ENCODE peak calls at places on chromosomes 3 and 15, in four cellular contexts. R, X, I and Y are unnamed samples. For H3K9me3 and H3K36me3, the result is how much of the 10 kb centered on the place peaks cover.

GRCh38 chr3:37645801-37646380 is 215.8 kb upstream of the CTDSPL start:
- DNase-seq in R (no peak), X (no peak), I (no peak), Y (no peak)

GRCh38 chr15:59292393-59292792 is 80.3 kb downstream of the MYO1E start:
- DNase-seq in R (peak), X (peak), I (no peak), Y (no peak)

GRCh38 chr3:64440498-64440897 is 215.2 kb upstream of the PRICKLE2 start:
- DNase-seq in R (peak), X (no peak), I (peak), Y (no peak)

GRCh38 chr15:47717036-47717611 is at the start of gene SEMA6D:
- DNase-seq in R (peak), X (peak), I (peak), Y (peak)

GRCh38 chr3:47016086-47016933 is 36.8 kb downstream of the NBEAL2 start:
- DNase-seq in R (no peak), X (no peak), I (no peak), Y (no peak)

GRCh38 chr15:69145694-69146492 is 14.5 kb upstream of the GLCE start:
- DNase-seq in R (no peak), X (no peak), I (peak), Y (no peak)

GRCh38 chr3:189805375-189806067 is 174.3 kb downstream of the TP63 start:
- DNase-seq in R (no peak), X (no peak), I (no peak), Y (no peak)

GRCh38 chr3:125593991-125594574 is 1.2 kb downstream of the OSBPL11 start:
- DNase-seq in R (peak), X (no peak), I (peak), Y (no peak)

GRCh38 chr15:20349774-20350498 is 191.7 kb downstream of the GOLGA6L6 start:
- DNase-seq in R (no peak), X (no peak), I (no peak), Y (peak)

GRCh38 chr15:20353966-20354883 is 187.4 kb downstream of the GOLGA6L6 start:
- DNase-seq in R (no peak), X (no peak), I (no peak), Y (no peak)

GRCh38 chr15:20355256-20355868 is 186.2 kb downstream of the GOLGA6L6 start:
- DNase-seq in R (no peak), X (no peak), I (no peak), Y (no peak)

GRCh38 chr15:20351448-20351961 is 190.1 kb downstream of the GOLGA6L6 start:
- DNase-seq in R (no peak), X (no peak), I (no peak), Y (no peak)

DNA sequence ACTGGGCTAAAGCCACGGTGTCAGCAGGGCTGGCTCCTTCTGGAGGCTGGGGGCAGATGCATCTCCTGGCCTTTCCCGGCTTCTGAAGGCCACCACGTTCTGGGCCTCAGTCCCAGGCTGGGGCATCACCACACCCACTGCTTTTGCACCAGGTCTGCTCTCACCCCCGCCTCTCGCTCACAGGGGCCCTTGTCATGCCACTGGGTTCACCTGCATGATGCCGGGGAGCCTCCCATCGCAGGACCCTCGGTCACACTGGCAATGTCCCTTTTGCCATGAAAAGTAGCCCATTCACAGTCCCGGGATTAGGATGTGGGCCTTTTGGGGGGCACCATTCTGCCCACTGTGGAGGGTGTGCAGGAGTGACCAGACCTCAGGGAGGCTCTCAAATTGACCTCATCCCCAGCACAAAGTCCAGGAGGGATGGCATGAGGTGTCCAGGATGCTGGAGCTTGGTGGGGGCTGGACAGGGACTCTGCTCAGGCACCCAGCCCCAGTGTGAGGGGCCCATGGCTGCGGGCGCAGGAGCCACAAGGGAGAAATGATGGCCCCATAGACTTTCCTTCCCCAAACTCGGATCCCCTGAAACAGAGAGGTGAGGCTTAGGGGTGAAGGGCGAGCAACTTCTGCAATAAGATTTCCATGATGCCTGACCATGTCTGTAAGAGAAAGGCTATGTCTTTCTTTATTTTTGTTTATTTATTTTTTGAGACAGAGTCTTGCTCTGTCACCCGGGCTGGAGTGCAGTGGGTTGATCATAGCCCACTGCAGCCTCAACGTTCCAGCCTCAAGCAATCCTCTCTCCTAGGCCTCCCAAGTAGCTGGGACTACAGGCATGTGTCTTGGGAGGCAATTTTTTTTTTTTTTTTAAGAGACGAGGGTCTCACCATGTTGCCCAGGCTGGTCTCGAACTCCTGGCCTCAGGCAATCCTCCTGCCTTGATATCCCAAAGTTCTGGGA is 189.1 kb downstream of the GOLGA6L6 start:
- DNase-seq in R (no peak), X (no peak), I (no peak), Y (no peak)
- H3K9me3 ChIP-seq in R (under half), X (under half), I (under half), Y (under half)

GRCh38 chr3:39096775-39097174 is 10.7 kb downstream of the GORASP1 start:
- DNase-seq in R (no peak), X (no peak), I (no peak), Y (no peak)
- H3K36me3 ChIP-seq in R (under half), X (half or more), I (under half), Y (under half)

DNA sequence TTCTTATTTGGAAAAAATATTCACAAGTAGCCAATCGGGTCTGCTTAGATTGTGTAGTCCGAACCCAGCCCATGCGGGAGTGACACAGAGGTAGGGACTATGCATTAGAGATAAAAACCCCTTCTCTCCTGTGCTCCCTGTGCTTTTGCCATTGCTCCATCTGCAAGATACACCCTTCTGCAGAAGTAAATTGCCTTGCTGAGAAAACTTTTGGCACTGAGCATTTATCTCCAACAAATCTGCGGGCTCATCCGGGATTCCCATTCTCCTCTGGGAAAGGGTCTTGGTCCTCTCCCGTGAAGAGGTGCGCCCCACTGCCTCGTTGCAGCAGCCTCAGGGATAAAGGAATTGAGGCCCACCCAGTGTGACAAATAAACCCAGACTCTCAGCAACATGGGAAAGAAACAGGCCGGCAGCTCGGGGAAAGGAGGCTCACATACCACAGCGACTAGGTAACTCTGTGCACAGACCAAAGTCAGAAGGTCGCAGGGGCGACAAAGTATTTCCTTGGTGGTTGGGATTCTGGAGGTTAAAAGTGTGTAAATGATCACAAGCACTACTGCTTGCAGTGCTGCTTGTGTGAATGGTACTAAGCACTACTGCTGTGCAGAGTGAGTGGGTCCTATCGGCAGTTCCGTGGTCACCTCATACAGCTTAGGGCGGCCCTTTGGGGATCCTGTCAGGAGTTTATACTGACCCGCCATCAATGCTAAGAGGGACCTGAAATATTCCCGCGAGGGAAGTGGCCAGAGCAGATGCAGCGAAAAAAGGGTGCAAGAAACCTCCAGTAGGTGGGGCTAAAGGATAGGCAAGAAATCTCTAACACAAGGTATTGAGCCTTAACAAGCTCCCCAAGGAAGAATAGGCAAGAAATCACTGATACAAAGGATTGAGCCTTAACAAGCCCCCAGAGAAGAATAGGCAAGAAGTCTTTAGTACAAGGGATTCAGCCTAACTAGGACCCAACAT is 54.3 kb downstream of the GSK3B start:
- DNase-seq in R (peak), X (no peak), I (no peak), Y (peak)
- H3K9me3 ChIP-seq in R (under half), X (half or more), I (under half), Y (under half)

DNA sequence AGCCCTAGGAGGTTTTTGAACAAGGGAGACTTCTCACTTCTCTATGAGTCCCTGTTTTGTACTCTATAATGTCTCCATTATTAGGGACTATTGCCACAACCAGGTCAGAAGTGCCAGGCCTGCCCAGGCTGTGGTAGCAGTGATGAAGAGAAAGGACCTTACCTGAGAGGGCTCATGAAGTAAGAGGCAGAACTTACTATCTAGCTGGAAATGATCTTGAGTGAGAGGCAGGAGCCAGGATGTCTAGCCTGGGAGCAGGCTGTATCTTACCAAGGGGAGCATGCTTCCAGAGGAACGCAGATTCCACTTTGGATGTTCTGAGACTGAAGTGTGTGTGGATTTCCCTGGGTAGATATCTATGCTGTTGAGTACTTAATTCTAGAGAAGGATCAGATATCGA is 93.3 kb downstream of the RPL39L start:
- DNase-seq in R (no peak), X (no peak), I (no peak), Y (no peak)
- H3K36me3 ChIP-seq in R (under half), X (under half), I (under half), Y (under half)